ENCODE peak calls at places on chromosomes 4 and X, in seven cellular contexts. One of them, this sample, is unnamed.

GRCh38 chr4:94419956-94420355 is 31.8 kb upstream of the PDLIM5 start:
- DNase-seq in suprapubic skin: no peak
- DNase-seq in A549: no peak
- DNase-seq in tibial nerve: no peak
- DNase-seq in sigmoid colon: no peak
- DNase-seq in upper lobe of left lung: no peak
- DNase-seq in transverse colon: no peak
- DNase-seq in this sample: no peak

GRCh38 chr4:182205293-182205692 is 37.9 kb upstream of the TENM3 start:
- DNase-seq in sigmoid colon: no peak
- DNase-seq in transverse colon: no peak
- DNase-seq in tibial nerve: no peak
- DNase-seq in upper lobe of left lung: no peak
- DNase-seq in suprapubic skin: no peak
- DNase-seq in A549: no peak
- DNase-seq in this sample: no peak

GRCh38 chr4:32985256-32985655 is 2265.1 kb downstream of the PCDH7 start:
- DNase-seq in upper lobe of left lung: no peak
- DNase-seq in transverse colon: no peak
- DNase-seq in sigmoid colon: no peak
- DNase-seq in suprapubic skin: no peak
- DNase-seq in tibial nerve: no peak
- DNase-seq in A549: no peak
- DNase-seq in this sample: no peak

GRCh38 chr4:73069338-73070071 is at the start of gene COX18:
- DNase-seq in tibial nerve: peak
- DNase-seq in transverse colon: peak
- DNase-seq in sigmoid colon: peak
- DNase-seq in upper lobe of left lung: peak
- DNase-seq in A549: peak
- DNase-seq in suprapubic skin: peak
- DNase-seq in this sample: peak

GRCh38 chrX:39613508-39613921 is 484.2 kb downstream of the BCOR start:
- DNase-seq in sigmoid colon: no peak
- DNase-seq in suprapubic skin: no peak
- DNase-seq in tibial nerve: no peak
- DNase-seq in A549: peak
- DNase-seq in transverse colon: peak
- DNase-seq in upper lobe of left lung: peak
- DNase-seq in this sample: no peak

GRCh38 chr4:164536829-164537228 is 217.1 kb upstream of the SMIM31 start:
- DNase-seq in sigmoid colon: no peak
- DNase-seq in tibial nerve: no peak
- DNase-seq in upper lobe of left lung: no peak
- DNase-seq in suprapubic skin: no peak
- DNase-seq in A549: no peak
- DNase-seq in transverse colon: no peak
- DNase-seq in this sample: no peak

GRCh38 chrX:31580726-31581125 is 508.9 kb upstream of the FTHL17 start:
- DNase-seq in transverse colon: no peak
- DNase-seq in sigmoid colon: no peak
- DNase-seq in upper lobe of left lung: no peak
- DNase-seq in A549: no peak
- DNase-seq in suprapubic skin: no peak
- DNase-seq in tibial nerve: no peak
- DNase-seq in this sample: no peak

GRCh38 chr4:156321203-156321602 is 367.5 kb upstream of the CTSO start:
- DNase-seq in A549: no peak
- DNase-seq in transverse colon: no peak
- DNase-seq in upper lobe of left lung: no peak
- DNase-seq in tibial nerve: no peak
- DNase-seq in suprapubic skin: no peak
- DNase-seq in sigmoid colon: no peak
- DNase-seq in this sample: no peak

GRCh38 chr4:80196259-80197131 is 808 bp upstream of the PRDM8 start:
- DNase-seq in upper lobe of left lung: no peak
- DNase-seq in A549: no peak
- DNase-seq in suprapubic skin: no peak
- DNase-seq in sigmoid colon: no peak
- DNase-seq in transverse colon: no peak
- DNase-seq in tibial nerve: no peak
- DNase-seq in this sample: no peak

GRCh38 chr4:140052050-140052449 is 101.9 kb downstream of the MAML3 start:
- DNase-seq in transverse colon: peak
- DNase-seq in sigmoid colon: no peak
- DNase-seq in A549: no peak
- DNase-seq in suprapubic skin: no peak
- DNase-seq in tibial nerve: no peak
- DNase-seq in upper lobe of left lung: no peak
- DNase-seq in this sample: peak

GRCh38 chr4:84966382-84967291 is at the start of gene WDFY3:
- DNase-seq in suprapubic skin: peak
- DNase-seq in sigmoid colon: peak
- DNase-seq in transverse colon: peak
- DNase-seq in tibial nerve: peak
- DNase-seq in A549: peak
- DNase-seq in upper lobe of left lung: peak
- DNase-seq in this sample: peak

GRCh38 chr4:86108152-86108551 is 251.7 kb downstream of the MAPK10 start:
- DNase-seq in sigmoid colon: no peak
- DNase-seq in upper lobe of left lung: no peak
- DNase-seq in transverse colon: no peak
- DNase-seq in suprapubic skin: no peak
- DNase-seq in tibial nerve: no peak
- DNase-seq in A549: no peak
- DNase-seq in this sample: no peak

GRCh38 chr4:103050736-103051436 is 25.7 kb downstream of the SLC9B2 start:
- DNase-seq in transverse colon: no peak
- DNase-seq in tibial nerve: no peak
- DNase-seq in A549: no peak
- DNase-seq in upper lobe of left lung: no peak
- DNase-seq in sigmoid colon: no peak
- DNase-seq in suprapubic skin: no peak
- DNase-seq in this sample: no peak

GRCh38 chr4:95761441-95761840 is 78.5 kb upstream of the PDHA2 start:
- DNase-seq in upper lobe of left lung: no peak
- DNase-seq in sigmoid colon: no peak
- DNase-seq in A549: no peak
- DNase-seq in tibial nerve: no peak
- DNase-seq in transverse colon: no peak
- DNase-seq in suprapubic skin: no peak
- DNase-seq in this sample: no peak

GRCh38 chr4:153014460-153014859 is 78.3 kb downstream of the FHDC1 start:
- DNase-seq in A549: no peak
- DNase-seq in suprapubic skin: no peak
- DNase-seq in transverse colon: no peak
- DNase-seq in tibial nerve: no peak
- DNase-seq in sigmoid colon: no peak
- DNase-seq in upper lobe of left lung: no peak
- DNase-seq in this sample: no peak

GRCh38 chr4:2303686-2304320 is 41.9 kb upstream of the MXD4 start:
- DNase-seq in suprapubic skin: peak
- DNase-seq in sigmoid colon: peak
- DNase-seq in upper lobe of left lung: peak
- DNase-seq in A549: no peak
- DNase-seq in tibial nerve: no peak
- DNase-seq in transverse colon: peak
- DNase-seq in this sample: peak

GRCh38 chr4:24537025-24537424 is 47.3 kb downstream of the DHX15 start:
- DNase-seq in A549: no peak
- DNase-seq in suprapubic skin: no peak
- DNase-seq in tibial nerve: no peak
- DNase-seq in transverse colon: no peak
- DNase-seq in upper lobe of left lung: no peak
- DNase-seq in sigmoid colon: no peak
- DNase-seq in this sample: no peak

DNA sequence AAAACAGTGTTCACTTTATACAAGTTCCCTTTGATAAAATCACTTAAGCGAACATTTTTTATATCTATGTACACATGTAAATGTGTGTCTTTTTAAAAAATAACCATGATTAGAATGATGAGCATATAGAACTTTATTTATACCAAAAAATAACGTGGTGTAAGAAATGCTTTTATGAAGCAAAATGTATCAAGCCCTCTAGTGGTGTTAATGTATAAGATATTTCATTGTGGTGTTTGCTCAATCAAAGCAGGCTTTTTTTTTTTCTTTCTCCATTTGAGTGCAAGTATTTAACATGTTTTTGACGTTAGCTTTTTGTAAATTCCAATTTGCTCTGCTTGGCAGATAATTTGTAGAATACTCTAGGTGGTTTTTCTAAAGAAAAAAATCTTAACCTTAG is 2092.4 kb upstream of the TENM3 start:
- DNase-seq in tibial nerve: no peak
- DNase-seq in sigmoid colon: no peak
- DNase-seq in A549: no peak
- DNase-seq in suprapubic skin: no peak
- DNase-seq in transverse colon: no peak
- DNase-seq in upper lobe of left lung: no peak
- DNase-seq in this sample: no peak
- TF ChIP-seq CTCF in tibial nerve: no peak
- TF ChIP-seq CTCF in sigmoid colon: no peak
- TF ChIP-seq CTCF in A549: no peak
- TF ChIP-seq CTCF in suprapubic skin: no peak
- TF ChIP-seq CTCF in transverse colon: no peak
- TF ChIP-seq CTCF in upper lobe of left lung: no peak
- TF ChIP-seq CTCF in this sample: no peak

GRCh38 chr4:8394806-8395205 is 45.7 kb downstream of the ACOX3 start:
- DNase-seq in sigmoid colon: no peak
- DNase-seq in transverse colon: no peak
- DNase-seq in suprapubic skin: no peak
- DNase-seq in A549: no peak
- DNase-seq in tibial nerve: no peak
- DNase-seq in upper lobe of left lung: no peak
- DNase-seq in this sample: no peak

GRCh38 chr4:8392591-8393190 is 47.8 kb downstream of the ACOX3 start:
- DNase-seq in A549: no peak
- DNase-seq in tibial nerve: no peak
- DNase-seq in sigmoid colon: no peak
- DNase-seq in suprapubic skin: no peak
- DNase-seq in transverse colon: no peak
- DNase-seq in upper lobe of left lung: no peak
- DNase-seq in this sample: no peak

GRCh38 chr4:8394125-8394524 is 46.4 kb downstream of the ACOX3 start:
- DNase-seq in upper lobe of left lung: peak
- DNase-seq in suprapubic skin: peak
- DNase-seq in transverse colon: peak
- DNase-seq in tibial nerve: peak
- DNase-seq in sigmoid colon: peak
- DNase-seq in A549: no peak
- DNase-seq in this sample: peak

GRCh38 chr4:8391972-8392371 is 48.6 kb downstream of the ACOX3 start:
- DNase-seq in sigmoid colon: peak
- DNase-seq in transverse colon: peak
- DNase-seq in A549: no peak
- DNase-seq in suprapubic skin: no peak
- DNase-seq in upper lobe of left lung: no peak
- DNase-seq in tibial nerve: no peak
- DNase-seq in this sample: no peak

DNA sequence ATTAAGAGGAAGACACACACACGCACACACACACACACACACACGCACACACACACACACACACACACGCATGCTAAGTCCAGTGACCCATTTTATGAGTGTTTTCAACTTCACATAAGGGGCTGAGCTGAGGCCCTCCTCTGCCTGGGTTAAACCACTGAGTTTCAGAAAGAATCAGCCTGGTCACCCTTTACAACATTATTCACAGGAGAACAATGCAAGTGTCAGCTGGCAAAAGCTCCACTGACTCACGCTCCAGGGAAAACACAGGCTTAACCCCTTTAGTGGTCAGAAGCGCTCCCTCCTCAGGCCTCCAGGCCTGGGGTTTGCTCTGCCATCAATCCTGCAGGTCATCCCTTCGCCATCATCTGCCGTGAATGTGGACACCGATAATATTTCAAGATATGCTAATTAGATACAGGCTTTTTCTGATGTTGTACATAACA is 46.9 kb downstream of the ACOX3 start:
- DNase-seq in upper lobe of left lung: no peak
- DNase-seq in sigmoid colon: peak
- DNase-seq in tibial nerve: peak
- DNase-seq in suprapubic skin: no peak
- DNase-seq in A549: peak
- DNase-seq in transverse colon: peak
- DNase-seq in this sample: no peak
- TF ChIP-seq EP300 in upper lobe of left lung: no peak
- TF ChIP-seq EP300 in sigmoid colon: no peak
- TF ChIP-seq EP300 in tibial nerve: no peak
- TF ChIP-seq EP300 in suprapubic skin: no peak
- TF ChIP-seq EP300 in A549: no peak
- TF ChIP-seq EP300 in transverse colon: no peak
- TF ChIP-seq EP300 in this sample: no peak

DNA sequence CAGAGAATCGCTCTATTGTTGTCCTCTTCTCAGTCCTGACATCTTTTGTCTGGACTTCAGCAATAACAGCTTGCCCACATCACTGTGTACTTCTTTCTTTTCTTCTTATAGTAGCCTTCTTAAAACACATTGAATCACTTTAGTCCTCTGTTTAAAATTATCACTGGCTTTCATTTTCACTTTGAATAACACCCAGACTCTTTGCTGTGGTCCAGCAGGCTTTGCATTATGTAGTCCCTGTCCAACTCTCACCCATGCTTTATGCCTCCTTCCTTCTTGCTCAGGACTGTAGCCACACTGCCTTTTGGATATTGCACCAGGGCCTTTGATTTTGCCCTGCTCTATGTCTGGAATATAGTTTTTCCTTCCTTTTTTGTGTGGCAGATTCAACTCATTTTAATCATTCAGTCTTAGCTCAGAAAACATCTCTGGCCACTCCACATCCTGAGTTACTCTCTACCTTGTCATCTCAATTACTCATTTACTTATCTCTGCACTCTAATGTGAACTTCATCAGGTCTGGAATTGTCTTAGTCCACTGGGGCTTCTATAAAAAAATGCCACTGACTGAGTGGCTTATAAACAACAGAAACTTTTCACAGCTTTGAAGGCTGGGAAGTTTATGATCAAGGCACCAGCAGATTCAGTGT is 168.2 kb downstream of the C4orf33 start:
- DNase-seq in transverse colon: no peak
- DNase-seq in suprapubic skin: no peak
- DNase-seq in upper lobe of left lung: no peak
- DNase-seq in sigmoid colon: no peak
- DNase-seq in A549: no peak
- DNase-seq in tibial nerve: no peak
- DNase-seq in this sample: no peak
- TF ChIP-seq CTCF in transverse colon: no peak
- TF ChIP-seq CTCF in suprapubic skin: no peak
- TF ChIP-seq CTCF in upper lobe of left lung: no peak
- TF ChIP-seq CTCF in sigmoid colon: no peak
- TF ChIP-seq CTCF in A549: no peak
- TF ChIP-seq CTCF in tibial nerve: no peak
- TF ChIP-seq CTCF in this sample: no peak

GRCh38 chr4:62415256-62415655 is 1215.1 kb downstream of the ADGRL3 start:
- DNase-seq in suprapubic skin: no peak
- DNase-seq in transverse colon: no peak
- DNase-seq in A549: no peak
- DNase-seq in upper lobe of left lung: no peak
- DNase-seq in sigmoid colon: no peak
- DNase-seq in tibial nerve: no peak
- DNase-seq in this sample: no peak

GRCh38 chr4:62410371-62411003 is 1210.4 kb downstream of the ADGRL3 start:
- DNase-seq in tibial nerve: no peak
- DNase-seq in transverse colon: no peak
- DNase-seq in A549: no peak
- DNase-seq in suprapubic skin: no peak
- DNase-seq in upper lobe of left lung: no peak
- DNase-seq in sigmoid colon: no peak
- DNase-seq in this sample: no peak

GRCh38 chr4:62414563-62414962 is 1214.4 kb downstream of the ADGRL3 start:
- DNase-seq in suprapubic skin: no peak
- DNase-seq in tibial nerve: no peak
- DNase-seq in upper lobe of left lung: no peak
- DNase-seq in A549: no peak
- DNase-seq in sigmoid colon: no peak
- DNase-seq in transverse colon: no peak
- DNase-seq in this sample: no peak
- TF ChIP-seq EP300 in suprapubic skin: no peak
- TF ChIP-seq EP300 in tibial nerve: no peak
- TF ChIP-seq EP300 in upper lobe of left lung: no peak
- TF ChIP-seq EP300 in A549: no peak
- TF ChIP-seq EP300 in sigmoid colon: no peak
- TF ChIP-seq EP300 in transverse colon: no peak
- TF ChIP-seq EP300 in this sample: no peak